ENCODE peak calls at places on chromosomes 4 and X, in ten cellular contexts. N is cortex of kidney; G is CD8-positive, alpha-beta T cell; B is central memory CD8-positive, alpha-beta T cell; T is NCI-H2029 treated with DMSO at 0.1 percent for 48 hours; D is AG20443; X is fibroblast of the aortic adventitia; R is NCI-H69; P is germinal center; O is GM03348. M is an unnamed sample.

GRCh38 chrX:154596290-154596929 is 11.5 kb downstream of the CTAG1A start:
- DNase-seq in B (no peak), O (peak), D (peak), P (no peak), G (peak), N (no peak), T (no peak), R (no peak), X (peak), M (no peak)

GRCh38 chr4:122777846-122778501 is 45.5 kb downstream of the BBS12 start:
- DNase-seq in G (no peak), P (no peak), N (no peak), D (peak), O (peak), R (no peak), T (no peak), X (peak), B (no peak), M (no peak)

GRCh38 chr4:149161247-149161646 is 654.4 kb downstream of the IQCM start:
- DNase-seq in R (no peak), T (no peak), G (no peak), N (no peak), P (no peak), B (no peak), O (peak), X (peak), D (peak), M (no peak)

GRCh38 chr4:77146426-77147399 is 10.3 kb upstream of the CCNG2 start:
- DNase-seq in T (no peak), D (peak), N (no peak), R (peak), O (peak), P (no peak), G (no peak), B (no peak), X (no peak), M (no peak)

GRCh38 chr4:100302061-100303026 is 112.1 kb upstream of the DDIT4L start:
- DNase-seq in O (no peak), B (no peak), D (no peak), X (peak), N (no peak), T (no peak), G (no peak), P (no peak), R (no peak), M (no peak)

GRCh38 chr4:17721496-17722360 is 59.7 kb downstream of the FAM184B start:
- DNase-seq in O (peak), B (no peak), T (no peak), N (no peak), P (no peak), X (peak), D (peak), R (no peak), G (no peak), M (no peak)

GRCh38 chr4:47933798-47934197 is 19.4 kb upstream of the NFXL1 start:
- DNase-seq in N (no peak), X (peak), T (peak), R (peak), G (no peak), B (no peak), P (peak), D (peak), O (peak), M (no peak)

GRCh38 chr4:6999172-7000086 is 43.7 kb upstream of the TADA2B start:
- DNase-seq in T (no peak), N (no peak), D (peak), G (no peak), R (no peak), O (no peak), B (no peak), X (no peak), P (no peak), M (no peak)

GRCh38 chr4:159048166-159048886 is 54.6 kb upstream of the RAPGEF2 start:
- DNase-seq in O (peak), P (no peak), R (peak), T (peak), N (no peak), B (no peak), D (peak), X (peak), G (no peak), M (peak)

GRCh38 chr4:78767350-78767749 is 8.8 kb upstream of the BMP2K start:
- DNase-seq in N (no peak), X (no peak), D (no peak), R (no peak), G (no peak), O (no peak), P (no peak), T (no peak), B (no peak), M (no peak)

GRCh38 chr4:127631420-127631819 is 1.3 kb upstream of the INTU start:
- DNase-seq in D (no peak), N (no peak), G (no peak), O (no peak), X (no peak), P (no peak), R (peak), B (no peak), T (no peak), M (no peak)

GRCh38 chr4:151296227-151296626 is 19.3 kb downstream of the PRSS48 start:
- DNase-seq in P (no peak), T (no peak), B (no peak), X (no peak), R (no peak), G (no peak), D (no peak), N (no peak), O (no peak), M (no peak)

GRCh38 chr4:88452941-88453340 is 4.0 kb upstream of the HERC5 start:
- DNase-seq in G (no peak), N (no peak), R (no peak), D (no peak), T (no peak), X (no peak), B (no peak), P (no peak), O (no peak), M (no peak)

GRCh38 chr4:105520819-105521790 is 31.3 kb upstream of the ARHGEF38 start:
- DNase-seq in P (peak), B (no peak), X (peak), D (peak), G (no peak), T (peak), O (peak), R (peak), N (no peak), M (no peak)

GRCh38 chr4:13348216-13348615 is 135.9 kb downstream of the RAB28 start:
- DNase-seq in R (no peak), N (no peak), B (no peak), G (no peak), X (no peak), D (no peak), O (no peak), P (no peak), T (no peak), M (no peak)

GRCh38 chr4:164956766-164957643 is 20.5 kb downstream of the TRIM61 start:
- DNase-seq in T (peak), B (peak), G (peak), N (peak), P (peak), O (peak), R (peak), D (peak), X (peak), M (peak)

GRCh38 chr4:48949518-48950207 is 36.4 kb upstream of the CWH43 start:
- DNase-seq in G (no peak), O (peak), R (no peak), X (peak), T (no peak), B (no peak), P (no peak), N (no peak), D (peak), M (no peak)

GRCh38 chrX:100964362-100964761 is 5.1 kb upstream of the ARL13A start:
- DNase-seq in R (no peak), G (no peak), B (no peak), P (no peak), X (no peak), N (no peak), D (no peak), T (no peak), O (no peak), M (no peak)

M was measured in NCI-H510A.